ENCODE peak calls at places on chromosomes 4 and X, in seven cellular contexts. T, S, X, D, C, A and L are unnamed samples. For H3K4me1, the result is how much of the 10 kb centered on the place peaks cover.

GRCh38 chr4:22607382-22607781 is 85.4 kb upstream of the GBA3 start:
- DNase-seq in X (no peak), S (peak), D (peak), A (peak), C (peak), T (no peak), L (peak)

GRCh38 chrX:147174596-147174995 is 360.1 kb upstream of the CXorf51A start:
- DNase-seq in C (no peak), X (no peak), A (no peak), D (peak), S (no peak), T (no peak), L (no peak)

GRCh38 chrX:24301060-24301459 is 12.8 kb downstream of the SUPT20HL2 start:
- DNase-seq in C (no peak), D (no peak), X (no peak), T (no peak), S (no peak), A (no peak), L (no peak)

GRCh38 chr4:7460591-7460990 is 25.9 kb upstream of the PSAPL1 start:
- DNase-seq in D (no peak), A (no peak), S (peak), X (no peak), T (no peak), C (no peak), L (no peak)

GRCh38 chrX:16559206-16559619 is 90.7 kb upstream of the S100G start:
- DNase-seq in C (no peak), X (no peak), S (no peak), D (no peak), T (no peak), A (no peak), L (no peak)

GRCh38 chr4:2135083-2135482 is 76.0 kb downstream of the NAT8L start:
- DNase-seq in T (no peak), A (no peak), D (no peak), C (no peak), S (no peak), X (no peak), L (no peak)

GRCh38 chr4:100900134-100900533 is 382.3 kb upstream of the EMCN start:
- DNase-seq in A (no peak), T (peak), D (no peak), C (no peak), S (no peak), X (no peak), L (no peak)

GRCh38 chrX:154043003-154043402 is 23.3 kb upstream of the IRAK1 start:
- DNase-seq in C (no peak), S (no peak), A (no peak), X (no peak), T (no peak), D (no peak), L (no peak)

GRCh38 chr4:60926624-60927023 is 273.5 kb upstream of the ADGRL3 start:
- DNase-seq in S (no peak), X (no peak), T (no peak), D (no peak), A (no peak), C (no peak), L (no peak)

GRCh38 chrX:31609130-31609529 is 537.3 kb upstream of the FTHL17 start:
- DNase-seq in C (no peak), T (no peak), X (no peak), S (no peak), D (no peak), A (no peak), L (no peak)

GRCh38 chrX:37967714-37968113 is 38.6 kb upstream of the SYTL5 start:
- DNase-seq in A (no peak), X (no peak), C (no peak), D (no peak), T (no peak), S (no peak), L (no peak)

GRCh38 chr4:7276538-7276937 is 84.2 kb downstream of the SORCS2 start:
- DNase-seq in X (no peak), A (no peak), S (peak), D (no peak), T (no peak), C (no peak), L (no peak)

GRCh38 chr4:94621491-94622080 is 136.2 kb upstream of the BMPR1B start:
- DNase-seq in S (no peak), T (no peak), A (peak), C (peak), X (no peak), D (no peak), L (no peak)

DNA sequence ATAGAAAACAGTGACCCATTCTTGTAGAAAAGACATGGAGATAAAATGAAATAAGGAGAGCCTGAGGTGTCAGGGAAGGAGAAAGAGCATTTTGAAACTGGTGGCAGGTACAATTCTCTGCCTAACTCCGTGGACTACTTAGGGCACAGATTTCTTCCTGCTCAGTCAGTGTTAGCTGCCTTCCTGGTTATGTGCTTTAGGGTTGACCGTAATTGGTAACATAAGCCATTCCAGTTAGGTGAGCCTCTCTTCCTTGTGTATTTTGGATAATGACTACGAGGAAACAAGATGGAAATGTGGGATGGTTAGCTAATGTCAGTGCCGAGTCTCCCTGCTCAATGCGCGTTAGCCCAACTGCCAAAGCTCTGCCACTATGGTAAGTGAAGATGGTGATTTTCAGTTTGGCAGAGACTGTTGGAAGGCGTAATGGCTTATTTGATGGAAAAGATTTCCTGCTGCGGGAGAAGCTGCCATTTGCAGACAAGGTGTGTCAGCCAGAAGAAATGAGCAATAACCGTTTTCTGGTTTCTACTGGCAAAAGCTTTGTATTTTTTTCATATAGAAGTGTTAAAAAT is 174.1 kb downstream of the CBR4 start:
- DNase-seq in A (no peak), X (no peak), S (no peak), D (no peak), T (no peak), C (no peak), L (no peak)
- H3K4me1 ChIP-seq in A (under half), X (half or more), S (under half), D (under half), T (under half), C (half or more), L (half or more)

GRCh38 chr4:89296871-89297270 is 10.7 kb downstream of the GPRIN3 start:
- DNase-seq in T (no peak), X (no peak), A (no peak), C (no peak), D (no peak), S (no peak), L (no peak)
- H3K4me1 ChIP-seq in T (under half), X (under half), A (under half), C (half or more), D (under half), S (under half), L (under half)

DNA sequence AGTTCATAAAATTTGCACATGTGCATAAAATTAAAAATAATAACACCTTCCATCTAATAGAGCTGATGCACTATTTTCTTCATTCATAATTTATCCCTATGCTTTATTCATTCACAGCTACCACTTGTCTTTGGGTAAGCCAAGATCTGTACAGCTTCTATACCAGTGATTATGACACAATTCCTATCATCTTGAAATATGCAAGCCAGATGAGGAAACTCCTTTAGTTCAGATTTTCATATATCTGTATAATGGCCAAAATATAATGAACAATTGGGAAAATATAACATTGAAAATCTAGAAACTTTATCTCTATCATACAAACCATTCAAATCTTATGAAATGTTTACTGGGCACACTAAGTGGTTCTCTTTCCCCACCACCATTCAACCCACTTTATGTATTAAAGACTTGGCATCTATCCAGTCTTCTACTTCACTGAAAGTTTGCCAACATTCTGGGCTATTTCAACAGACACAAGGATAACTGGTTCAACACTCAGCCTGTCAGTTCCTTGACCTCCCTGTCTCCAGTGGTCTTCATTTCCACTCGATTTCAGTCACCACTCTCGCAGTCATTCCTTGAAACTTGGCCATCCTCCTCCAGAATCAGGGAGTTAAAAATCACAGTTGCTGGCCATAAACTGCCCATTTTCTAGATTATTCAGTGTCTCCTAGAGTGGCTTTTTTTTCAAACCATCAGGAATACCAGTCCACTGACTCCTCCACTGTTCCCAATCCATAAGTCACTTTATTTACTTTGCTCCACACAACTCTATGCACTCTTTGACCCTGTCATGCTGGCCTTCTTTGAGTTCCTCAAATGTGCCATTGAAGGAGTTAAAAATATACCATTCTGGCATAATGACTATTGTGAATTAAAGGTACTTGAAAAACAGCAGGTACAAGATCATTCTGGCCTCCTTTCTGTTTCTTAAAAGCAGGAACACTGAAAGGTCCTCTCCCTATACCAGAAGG is 85.5 kb downstream of the CAMK2D start:
- DNase-seq in S (no peak), D (no peak), X (no peak), A (no peak), T (no peak), C (no peak), L (no peak)
- H3K4me1 ChIP-seq in S (under half), D (under half), X (under half), A (under half), T (under half), C (under half), L (under half)

GRCh38 chr4:118755438-118756226 is 70.4 kb downstream of the METTL14 start:
- DNase-seq in S (no peak), D (no peak), A (no peak), C (no peak), X (no peak), T (no peak), L (no peak)
- H3K4me1 ChIP-seq in S (under half), D (under half), A (under half), C (under half), X (half or more), T (under half), L (under half)

GRCh38 chr4:987689-988513 is 1.1 kb downstream of the IDUA start:
- DNase-seq in C (no peak), T (no peak), S (no peak), D (no peak), A (no peak), X (no peak), L (no peak)
- H3K4me1 ChIP-seq in C (under half), T (under half), S (under half), D (under half), A (under half), X (under half), L (under half)

GRCh38 chr4:143372093-143372915 is 35.6 kb downstream of the GAB1 start:
- DNase-seq in D (no peak), X (no peak), T (no peak), C (no peak), A (no peak), S (no peak), L (no peak)
- H3K4me1 ChIP-seq in D (under half), X (half or more), T (under half), C (under half), A (under half), S (under half), L (under half)

GRCh38 chr4:113587156-113587555 is 174.4 kb downstream of the CAMK2D start:
- DNase-seq in A (no peak), S (no peak), X (no peak), C (no peak), D (no peak), T (no peak), L (no peak)
- H3K4me1 ChIP-seq in A (under half), S (under half), X (half or more), C (under half), D (under half), T (under half), L (under half)

DNA sequence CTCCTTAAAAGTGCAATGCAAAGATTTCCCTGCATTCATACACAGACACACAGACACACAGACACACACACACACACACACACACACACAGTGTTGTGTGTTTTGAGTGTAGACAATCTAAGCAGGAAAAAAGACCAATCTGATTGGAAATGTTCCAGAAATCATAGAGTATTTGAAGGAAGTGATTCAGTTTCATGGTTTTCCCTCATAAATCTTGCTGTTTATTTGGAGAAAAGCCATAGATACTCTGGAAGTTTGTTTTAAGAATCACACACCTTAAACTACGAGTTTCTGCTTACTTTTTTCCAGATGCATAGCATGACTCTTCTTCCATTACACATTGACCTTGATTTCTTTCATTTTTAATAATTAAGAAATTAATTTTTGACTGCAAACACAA is 298.5 kb upstream of the BMP3 start:
- DNase-seq in T (no peak), A (no peak), X (no peak), C (no peak), S (no peak), D (no peak), L (no peak)
- H3K4me1 ChIP-seq in T (under half), A (under half), X (under half), C (under half), S (under half), D (under half), L (under half)